ENCODE peak calls at places on chromosomes 12 and 14, in seven cellular contexts. D is activated effector memory CD4-positive, alpha-beta T cell treated with anti-CD3 and anti-CD28 coated beads, Interleukin-2, amount 50 U/mL, for 16 hours; B is uterus; P is nucleus accumbens; Z is fibroblast of the conjunctiva; V is astrocyte; A is stimulated activated CD4-positive, alpha-beta T cell treated with anti-CD3 and anti-CD28 coated beads, Interleukin-1b, Interleukin-23, amount 100 ng/mL, for 24 hours. J is an unnamed sample.

GRCh38 chr14:70186826-70187483 is 1.8 kb downstream of the SLC8A3 start:
- DNase-seq in D (no peak), B (no peak), P (peak), Z (no peak), V (no peak), A (no peak), J (no peak)

GRCh38 chr12:288687-289086 is 26.1 kb upstream of the SLC6A13 start:
- DNase-seq in D (no peak), B (no peak), P (no peak), Z (no peak), V (peak), A (no peak), J (no peak)

GRCh38 chr12:79555006-79555925 is 135.5 kb downstream of the PAWR start:
- DNase-seq in D (no peak), B (no peak), P (no peak), Z (peak), V (peak), A (no peak), J (no peak)

GRCh38 chr12:101792046-101792931 is 38.5 kb downstream of the GNPTAB start:
- DNase-seq in D (no peak), B (no peak), P (no peak), Z (no peak), V (no peak), A (no peak), J (no peak)

GRCh38 chr12:64178122-64178521 is 44.0 kb downstream of the KICS2 start:
- DNase-seq in D (no peak), B (no peak), P (no peak), Z (no peak), V (peak), A (no peak), J (no peak)

GRCh38 chr12:123801573-123802178 is 39.6 kb downstream of the DNAH10 start:
- DNase-seq in D (no peak), B (no peak), P (no peak), Z (peak), V (peak), A (no peak), J (no peak)

GRCh38 chr12:67482751-67483661 is 165.5 kb upstream of the DYRK2 start:
- DNase-seq in D (peak), B (peak), P (peak), Z (no peak), V (peak), A (peak), J (no peak)

GRCh38 chr12:25648460-25648859 is 95.4 kb upstream of the LMNTD1 start:
- DNase-seq in D (no peak), B (no peak), P (peak), Z (peak), V (peak), A (no peak), J (no peak)

GRCh38 chr14:58535084-58535483 is 102.7 kb upstream of the DACT1 start:
- DNase-seq in D (no peak), B (no peak), P (no peak), Z (no peak), V (peak), A (no peak), J (no peak)

GRCh38 chr14:20608383-20609095 is 17.4 kb upstream of the RNASE12 start:
- DNase-seq in D (no peak), B (no peak), P (no peak), Z (no peak), V (no peak), A (no peak), J (no peak)

GRCh38 chr14:100440758-100441203 is 117.6 kb downstream of the SLC25A47 start:
- DNase-seq in D (no peak), B (no peak), P (no peak), Z (no peak), V (peak), A (no peak), J (no peak)

GRCh38 chr14:89845346-89845745 is 109.2 kb downstream of the EFCAB11 start:
- DNase-seq in D (no peak), B (no peak), P (no peak), Z (no peak), V (peak), A (no peak), J (no peak)

GRCh38 chr12:52235822-52236291 is 2.8 kb downstream of the KRT7 start:
- DNase-seq in D (peak), B (no peak), P (no peak), Z (no peak), V (no peak), A (no peak), J (no peak)

GRCh38 chr14:27427796-27428195 is 830.0 kb upstream of the NOVA1 start:
- DNase-seq in D (no peak), B (no peak), P (no peak), Z (peak), V (peak), A (no peak), J (no peak)

GRCh38 chr12:121795029-121795977 is 1.8 kb upstream of the RHOF start:
- DNase-seq in D (peak), B (peak), P (peak), Z (no peak), V (no peak), A (no peak), J (no peak)

GRCh38 chr14:59919582-59920377 is at the start of gene LRRC9:
- DNase-seq in D (no peak), B (no peak), P (peak), Z (no peak), V (peak), A (no peak), J (no peak)

GRCh38 chr14:33941727-33942126 is 9.1 kb downstream of the EGLN3 start:
- DNase-seq in D (no peak), B (no peak), P (no peak), Z (no peak), V (no peak), A (no peak), J (no peak)

GRCh38 chr14:97077253-97077653 is 280.1 kb downstream of the VRK1 start:
- DNase-seq in D (no peak), B (no peak), P (peak), Z (no peak), V (peak), A (no peak), J (no peak)

GRCh38 chr12:118680361-118680963 is 300.9 kb upstream of the SRRM4 start:
- DNase-seq in D (no peak), B (no peak), P (no peak), Z (no peak), V (no peak), A (no peak), J (no peak)

GRCh38 chr12:31234955-31235867 is 90.7 kb downstream of the SINHCAF start:
- DNase-seq in D (no peak), B (peak), P (no peak), Z (no peak), V (peak), A (no peak), J (no peak)

GRCh38 chr14:24327303-24327702 is 7.6 kb downstream of the ADCY4 start:
- DNase-seq in D (no peak), B (no peak), P (no peak), Z (no peak), V (no peak), A (no peak), J (no peak)

GRCh38 chr12:42511656-42512055 is 77.9 kb downstream of the PRICKLE1 start:
- DNase-seq in D (no peak), B (no peak), P (no peak), Z (no peak), V (no peak), A (no peak), J (no peak)

GRCh38 chr14:30337456-30337855 is 221.5 kb upstream of the G2E3 start:
- DNase-seq in D (no peak), B (no peak), P (no peak), Z (no peak), V (no peak), A (no peak), J (no peak)

GRCh38 chr14:61537567-61538463 is 157.5 kb upstream of the HIF1A start:
- DNase-seq in D (peak), B (no peak), P (no peak), Z (no peak), V (peak), A (peak), J (no peak)

GRCh38 chr12:84732941-84733340 is 179.7 kb downstream of the SLC6A15 start:
- DNase-seq in D (no peak), B (no peak), P (no peak), Z (no peak), V (no peak), A (no peak), J (no peak)

GRCh38 chr14:24317141-24317927 is 6.0 kb downstream of the LTB4R start:
- DNase-seq in D (no peak), B (no peak), P (no peak), Z (no peak), V (peak), A (no peak), J (no peak)

GRCh38 chr12:95955549-95956159 is 12.5 kb downstream of the AMDHD1 start:
- DNase-seq in D (no peak), B (no peak), P (no peak), Z (no peak), V (no peak), A (no peak), J (no peak)

GRCh38 chr12:103423061-103423473 is 72.7 kb downstream of the C12orf42 start:
- DNase-seq in D (no peak), B (no peak), P (no peak), Z (no peak), V (no peak), A (no peak), J (no peak)

GRCh38 chr12:39390752-39391151 is 52.2 kb downstream of the KIF21A start:
- DNase-seq in D (no peak), B (no peak), P (no peak), Z (no peak), V (no peak), A (no peak), J (no peak)

GRCh38 chr12:11067514-11067913 is 5.4 kb upstream of the TAS2R46 start:
- DNase-seq in D (no peak), B (peak), P (no peak), Z (peak), V (peak), A (no peak), J (no peak)

GRCh38 chr12:113261847-113262470 is 40.7 kb downstream of the TPCN1 start:
- DNase-seq in D (no peak), B (no peak), P (no peak), Z (no peak), V (no peak), A (peak), J (no peak)

GRCh38 chr12:56258068-56258819 is at the start of gene ANKRD52:
- DNase-seq in D (peak), B (peak), P (peak), Z (peak), V (peak), A (peak), J (peak)

GRCh38 chr14:61476737-61477410 is 155.5 kb downstream of the PRKCH start:
- DNase-seq in D (peak), B (peak), P (no peak), Z (peak), V (peak), A (no peak), J (peak)

GRCh38 chr14:52055215-52055614 is 13.6 kb downstream of the NID2 start:
- DNase-seq in D (no peak), B (no peak), P (no peak), Z (no peak), V (peak), A (no peak), J (no peak)